ENCODE peak calls at places on chromosomes 11 and 22, in seven cellular contexts. One of them, this sample, is unnamed.

GRCh38 chr11:105144887-105145286 is 5.3 kb upstream of the CARD18 start:
- DNase-seq in WTC11: no peak
- DNase-seq in NCI-H510A treated with DMSO at 0.1 percent for 48 hours: no peak
- DNase-seq in lower lobe of right lung: no peak
- DNase-seq in stimulated activated CD4-positive, alpha-beta T cell treated with anti-CD3 and anti-CD28 coated beads, TNF-alpha, amount 100 ng/mL, for 48 hours: no peak
- DNase-seq in iPS DF 19.7: no peak
- DNase-seq in fibroblast of gingiva: peak
- DNase-seq in this sample: peak

GRCh38 chr22:43474161-43475101 is 62.6 kb downstream of the MPPED1 start:
- DNase-seq in WTC11: no peak
- DNase-seq in NCI-H510A treated with DMSO at 0.1 percent for 48 hours: no peak
- DNase-seq in lower lobe of right lung: no peak
- DNase-seq in stimulated activated CD4-positive, alpha-beta T cell treated with anti-CD3 and anti-CD28 coated beads, TNF-alpha, amount 100 ng/mL, for 48 hours: no peak
- DNase-seq in iPS DF 19.7: no peak
- DNase-seq in fibroblast of gingiva: no peak
- DNase-seq in this sample: no peak

GRCh38 chr22:32920032-32920628 is 118.6 kb downstream of the TIMP3 start:
- DNase-seq in WTC11: no peak
- DNase-seq in NCI-H510A treated with DMSO at 0.1 percent for 48 hours: no peak
- DNase-seq in lower lobe of right lung: no peak
- DNase-seq in stimulated activated CD4-positive, alpha-beta T cell treated with anti-CD3 and anti-CD28 coated beads, TNF-alpha, amount 100 ng/mL, for 48 hours: no peak
- DNase-seq in iPS DF 19.7: no peak
- DNase-seq in fibroblast of gingiva: peak
- DNase-seq in this sample: peak

GRCh38 chr22:28394711-28395110 is 284.9 kb downstream of the TTC28 start:
- DNase-seq in WTC11: no peak
- DNase-seq in NCI-H510A treated with DMSO at 0.1 percent for 48 hours: no peak
- DNase-seq in lower lobe of right lung: no peak
- DNase-seq in stimulated activated CD4-positive, alpha-beta T cell treated with anti-CD3 and anti-CD28 coated beads, TNF-alpha, amount 100 ng/mL, for 48 hours: no peak
- DNase-seq in iPS DF 19.7: no peak
- DNase-seq in fibroblast of gingiva: no peak
- DNase-seq in this sample: no peak

GRCh38 chr11:73393479-73394415 is 17.5 kb downstream of the RELT start:
- DNase-seq in WTC11: peak
- DNase-seq in NCI-H510A treated with DMSO at 0.1 percent for 48 hours: peak
- DNase-seq in lower lobe of right lung: peak
- DNase-seq in stimulated activated CD4-positive, alpha-beta T cell treated with anti-CD3 and anti-CD28 coated beads, TNF-alpha, amount 100 ng/mL, for 48 hours: peak
- DNase-seq in iPS DF 19.7: peak
- DNase-seq in fibroblast of gingiva: peak
- DNase-seq in this sample: peak

GRCh38 chr11:107653077-107653476 is 58.8 kb downstream of the SLN start:
- DNase-seq in WTC11: no peak
- DNase-seq in NCI-H510A treated with DMSO at 0.1 percent for 48 hours: no peak
- DNase-seq in lower lobe of right lung: no peak
- DNase-seq in stimulated activated CD4-positive, alpha-beta T cell treated with anti-CD3 and anti-CD28 coated beads, TNF-alpha, amount 100 ng/mL, for 48 hours: no peak
- DNase-seq in iPS DF 19.7: no peak
- DNase-seq in fibroblast of gingiva: no peak
- DNase-seq in this sample: peak

GRCh38 chr22:27251563-27251962 is 550.0 kb downstream of the MN1 start:
- DNase-seq in WTC11: no peak
- DNase-seq in NCI-H510A treated with DMSO at 0.1 percent for 48 hours: no peak
- DNase-seq in lower lobe of right lung: no peak
- DNase-seq in stimulated activated CD4-positive, alpha-beta T cell treated with anti-CD3 and anti-CD28 coated beads, TNF-alpha, amount 100 ng/mL, for 48 hours: no peak
- DNase-seq in iPS DF 19.7: no peak
- DNase-seq in fibroblast of gingiva: no peak
- DNase-seq in this sample: no peak

GRCh38 chr11:122743949-122744876 is 88.7 kb downstream of the UBASH3B start:
- DNase-seq in WTC11: no peak
- DNase-seq in NCI-H510A treated with DMSO at 0.1 percent for 48 hours: no peak
- DNase-seq in lower lobe of right lung: no peak
- DNase-seq in stimulated activated CD4-positive, alpha-beta T cell treated with anti-CD3 and anti-CD28 coated beads, TNF-alpha, amount 100 ng/mL, for 48 hours: peak
- DNase-seq in iPS DF 19.7: no peak
- DNase-seq in fibroblast of gingiva: no peak
- DNase-seq in this sample: no peak

GRCh38 chr11:69666752-69667536 is 8.2 kb downstream of the LTO1 start:
- DNase-seq in WTC11: no peak
- DNase-seq in NCI-H510A treated with DMSO at 0.1 percent for 48 hours: no peak
- DNase-seq in lower lobe of right lung: no peak
- DNase-seq in stimulated activated CD4-positive, alpha-beta T cell treated with anti-CD3 and anti-CD28 coated beads, TNF-alpha, amount 100 ng/mL, for 48 hours: no peak
- DNase-seq in iPS DF 19.7: no peak
- DNase-seq in fibroblast of gingiva: no peak
- DNase-seq in this sample: no peak